ENCODE peak calls at places on chromosomes 16 and 17, in four cellular contexts. E is A549, K is K562, S is HepG2. W is an unnamed sample.

GRCh38 chr16:18983565-18984424 is at the start of gene TMC7:
- DNase-seq in K (peak), E (peak), S (peak), W (peak)

GRCh38 chr16:73299349-73299748 is 251.4 kb upstream of the ZFHX3 start:
- DNase-seq in E (no peak), S (no peak), K (no peak), W (no peak)

GRCh38 chr17:19508327-19508867 is 25.3 kb upstream of the SLC47A1 start:
- DNase-seq in K (no peak), E (no peak), S (no peak), W (peak)

GRCh38 chr17:63106050-63106449 is 140.0 kb downstream of the TANC2 start:
- DNase-seq in K (no peak), E (no peak), S (no peak), W (no peak)

GRCh38 chr16:49382916-49383315 is 9.3 kb downstream of the C16orf78 start:
- DNase-seq in E (peak), K (peak), S (peak), W (no peak)

GRCh38 chr17:602436-602835 is 112.2 kb downstream of the VPS53 start:
- DNase-seq in E (no peak), K (peak), S (no peak), W (no peak)

GRCh38 chr16:48605518-48606110 is 4.4 kb downstream of the N4BP1 start:
- DNase-seq in E (no peak), S (no peak), K (no peak), W (no peak)

GRCh38 chr17:39634384-39634871 is 2.5 kb upstream of the STARD3 start:
- DNase-seq in E (peak), S (no peak), K (peak), W (no peak)

GRCh38 chr16:23950291-23950894 is 114.6 kb downstream of the PRKCB start:
- DNase-seq in E (no peak), K (no peak), S (no peak), W (no peak)

GRCh38 chr16:84572096-84572495 is 45.8 kb downstream of the COTL1 start:
- DNase-seq in K (no peak), S (no peak), E (no peak), W (no peak)

GRCh38 chr16:84577034-84577803 is 40.7 kb downstream of the COTL1 start:
- DNase-seq in E (no peak), S (no peak), K (no peak), W (no peak)

GRCh38 chr16:84571506-84571905 is 46.4 kb downstream of the COTL1 start:
- DNase-seq in E (no peak), K (no peak), S (no peak), W (no peak)

GRCh38 chr16:84571010-84571409 is 46.9 kb downstream of the COTL1 start:
- DNase-seq in E (no peak), S (no peak), K (no peak), W (no peak)

GRCh38 chr16:84574191-84574590 is 43.7 kb downstream of the COTL1 start:
- DNase-seq in E (no peak), S (no peak), K (no peak), W (no peak)
- TF ChIP-seq RNF2 in E (no peak), S (no peak), K (no peak), W (no peak)

GRCh38 chr16:11497329-11497805 is 89.4 kb downstream of the LITAF start:
- DNase-seq in E (peak), S (peak), K (no peak), W (no peak)
- TF ChIP-seq RNF2 in E (no peak), S (no peak), K (no peak), W (no peak)

GRCh38 chr17:30939059-30939689 is 17.4 kb downstream of the ADAP2 start:
- DNase-seq in E (no peak), S (no peak), K (no peak), W (no peak)

GRCh38 chr17:30947796-30948195 is 23.0 kb upstream of the RNF135 start:
- DNase-seq in K (no peak), E (no peak), S (no peak), W (no peak)

DNA sequence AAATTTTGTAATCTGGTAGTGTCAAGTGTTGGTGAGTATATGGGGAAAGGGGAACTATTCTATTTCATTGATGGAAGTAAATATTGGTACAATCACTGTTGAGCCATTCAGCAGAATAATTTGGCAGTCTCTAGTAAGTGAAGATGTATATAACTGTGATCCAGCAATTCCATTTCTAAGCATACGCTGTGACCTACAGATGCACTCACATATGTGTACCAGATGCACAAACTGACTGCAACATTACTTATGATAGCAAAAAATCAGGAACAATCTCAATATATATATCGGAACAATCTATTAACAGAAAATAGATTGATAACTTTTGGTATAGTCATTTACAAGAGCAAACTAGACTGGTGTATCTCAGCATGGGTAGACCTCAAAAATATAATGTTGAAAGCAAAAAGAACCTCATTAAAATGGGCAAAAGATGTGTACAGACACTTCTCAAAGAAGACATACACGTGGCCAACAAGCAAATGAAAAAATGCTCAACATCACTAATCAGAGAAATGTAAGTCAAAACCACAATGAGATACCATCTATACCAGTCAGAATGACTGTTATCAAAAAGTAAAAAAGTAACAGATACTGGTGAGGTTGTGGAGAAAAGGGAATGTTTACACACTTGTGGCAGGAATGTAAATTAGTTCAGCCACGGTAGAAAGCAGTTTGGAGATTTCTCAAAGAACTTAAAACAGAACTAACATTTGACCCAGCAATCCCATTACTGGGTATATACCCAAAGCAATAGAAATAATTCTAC is 20.8 kb downstream of the ADAP2 start:
- DNase-seq in K (no peak), E (no peak), S (no peak), W (no peak)
- TF ChIP-seq RNF2 in K (no peak), E (no peak), S (no peak), W (no peak)

GRCh38 chr16:27264151-27264550 is 4.4 kb downstream of the NSMCE1 start:
- DNase-seq in K (no peak), E (no peak), S (peak), W (no peak)
- TF ChIP-seq RNF2 in K (no peak), E (no peak), S (no peak), W (no peak)

GRCh38 chr17:9148908-9149536 is 127.7 kb downstream of the NTN1 start:
- DNase-seq in K (no peak), E (no peak), S (no peak), W (no peak)
- TF ChIP-seq RNF2 in K (no peak), E (no peak), S (no peak), W (no peak)

GRCh38 chr16:10601444-10602401 is 21.3 kb upstream of the EMP2 start:
- DNase-seq in E (peak), K (no peak), S (peak), W (no peak)
- TF ChIP-seq RNF2 in E (no peak), K (no peak), S (no peak), W (no peak)

GRCh38 chr16:84109598-84110325 is 7.0 kb downstream of the MBTPS1 start:
- DNase-seq in S (no peak), E (no peak), K (no peak), W (no peak)
- TF ChIP-seq RNF2 in S (no peak), E (no peak), K (no peak), W (no peak)

GRCh38 chr17:38428150-38428642 is at the start of gene ARHGAP23:
- DNase-seq in E (peak), K (no peak), S (no peak), W (peak)

GRCh38 chr17:38427160-38427949 is 909 bp upstream of the ARHGAP23 start:
- DNase-seq in K (no peak), E (no peak), S (no peak), W (no peak)

GRCh38 chr17:38425048-38425447 is 3.2 kb upstream of the ARHGAP23 start:
- DNase-seq in K (no peak), E (no peak), S (no peak), W (no peak)

GRCh38 chr17:38425744-38426143 is 2.5 kb upstream of the ARHGAP23 start:
- DNase-seq in E (no peak), S (no peak), K (no peak), W (no peak)

DNA sequence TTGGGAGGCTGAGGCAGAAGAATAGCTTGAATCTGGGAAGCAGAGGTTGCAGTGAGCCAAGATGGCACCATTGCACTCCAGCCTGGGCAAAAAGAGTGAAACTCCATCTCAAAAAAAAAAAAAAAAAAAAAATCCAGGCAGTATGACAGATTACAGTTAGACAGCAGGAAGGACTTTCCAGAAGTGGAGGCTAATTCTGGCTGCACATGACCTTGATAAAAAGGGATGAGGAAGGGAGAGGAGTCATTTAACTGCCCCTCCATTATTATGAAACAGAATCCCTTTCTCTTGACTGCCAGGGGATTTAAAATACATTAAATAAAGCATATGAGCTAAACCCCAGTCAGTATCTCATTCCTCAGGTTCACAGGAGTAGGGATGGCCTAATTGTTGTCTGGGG is 1.8 kb upstream of the ARHGAP23 start:
- DNase-seq in K (no peak), S (no peak), E (no peak), W (no peak)
- TF ChIP-seq RNF2 in K (no peak), S (no peak), E (no peak), W (no peak)

W was measured in H1.